ENCODE peak calls at places on chromosome 3, in six cellular contexts. M is activated CD4-positive, alpha-beta T cell treated with anti-CD3 and anti-CD28 coated beads for 36 hours; W is OCI-LY7; V is activated gamma-delta T cell treated with Interleukin-2 at 50 U/mL for 16 hours; Q is endothelial cell; R is mesendoderm. Z is an unnamed sample.

GRCh38 chr3:24156466-24156865 is 211.4 kb downstream of the NR1D2 start:
- DNase-seq in W (no peak), R (peak), M (peak), Q (no peak), V (no peak), Z (no peak)

GRCh38 chr3:63514678-63515077 is 137.8 kb upstream of the SNTN start:
- DNase-seq in V (no peak), R (no peak), M (no peak), W (no peak), Q (no peak), Z (no peak)

GRCh38 chr3:69649120-69649519 is 90.1 kb upstream of the MITF start:
- DNase-seq in Q (no peak), R (peak), V (no peak), M (no peak), W (no peak), Z (no peak)

GRCh38 chr3:4949659-4950058 is 29.6 kb upstream of the BHLHE40 start:
- DNase-seq in R (no peak), Q (no peak), W (no peak), M (no peak), V (no peak), Z (no peak)

GRCh38 chr3:23712656-23713559 is 92.8 kb upstream of the UBE2E1 start:
- DNase-seq in M (no peak), R (peak), Q (peak), W (no peak), V (no peak), Z (no peak)

GRCh38 chr3:17013571-17013970 is 128.8 kb downstream of the PLCL2 start:
- DNase-seq in Q (no peak), M (no peak), W (no peak), R (no peak), V (no peak), Z (no peak)

GRCh38 chr3:5194801-5195509 is 7.4 kb downstream of the EDEM1 start:
- DNase-seq in R (peak), W (peak), M (peak), V (peak), Q (no peak), Z (no peak)

GRCh38 chr3:129116482-129116946 is 5.1 kb downstream of the RAB43 start:
- DNase-seq in R (peak), W (peak), M (peak), V (no peak), Q (no peak), Z (no peak)

GRCh38 chr3:52934626-52935530 is 37.5 kb upstream of the STIMATE start:
- DNase-seq in V (peak), Q (peak), M (peak), R (peak), W (peak), Z (peak)

GRCh38 chr3:157769378-157769777 is 266.2 kb upstream of the VEPH1 start:
- DNase-seq in M (no peak), W (no peak), Q (no peak), V (no peak), R (peak), Z (no peak)

GRCh38 chr3:180633722-180634121 is 31.8 kb downstream of the TTC14 start:
- DNase-seq in V (no peak), M (no peak), W (no peak), R (peak), Q (peak), Z (no peak)

GRCh38 chr3:37056826-37057225 is 63.5 kb downstream of the MLH1 start:
- DNase-seq in R (no peak), V (no peak), W (no peak), Q (no peak), M (no peak), Z (no peak)

GRCh38 chr3:157310329-157311065 is 126.2 kb upstream of the PTX3 start:
- DNase-seq in M (no peak), R (peak), Q (no peak), V (no peak), W (no peak), Z (no peak)

GRCh38 chr3:69499899-69500316 is 114.0 kb upstream of the FRMD4B start:
- DNase-seq in V (no peak), R (no peak), Q (no peak), M (no peak), W (no peak), Z (no peak)

GRCh38 chr3:105118905-105119304 is 247.8 kb upstream of the ALCAM start:
- DNase-seq in V (no peak), R (no peak), W (no peak), Q (no peak), M (no peak), Z (no peak)

GRCh38 chr3:112043621-112044201 is 9.2 kb downstream of the TMPRSS7 start:
- DNase-seq in R (peak), V (peak), M (peak), Q (peak), W (peak), Z (peak)

GRCh38 chr3:72441284-72441994 is 406.8 kb downstream of the SHQ1 start:
- DNase-seq in W (no peak), V (no peak), R (no peak), M (no peak), Q (no peak), Z (no peak)

GRCh38 chr3:94173667-94174434 is 111.0 kb downstream of the NSUN3 start:
- DNase-seq in Q (no peak), R (no peak), M (no peak), V (no peak), W (no peak), Z (no peak)

GRCh38 chr3:69411331-69411730 is 25.4 kb upstream of the FRMD4B start:
- DNase-seq in Q (no peak), R (no peak), V (no peak), M (no peak), W (no peak), Z (no peak)

GRCh38 chr3:107987036-107987557 is 103.7 kb downstream of the CD47 start:
- DNase-seq in M (no peak), Q (no peak), R (no peak), W (no peak), V (no peak), Z (peak)

GRCh38 chr3:70829101-70829500 is 516.7 kb upstream of the MDFIC2 start:
- DNase-seq in M (no peak), Q (no peak), W (no peak), V (no peak), R (no peak), Z (no peak)

GRCh38 chr3:46893763-46894162 is 16.2 kb downstream of the PTH1R start:
- DNase-seq in M (no peak), R (no peak), W (no peak), Q (no peak), V (no peak), Z (no peak)

GRCh38 chr3:23811117-23811487 is 5.3 kb downstream of the UBE2E1 start:
- DNase-seq in W (no peak), R (peak), V (no peak), Q (no peak), M (no peak), Z (peak)

GRCh38 chr3:111999924-112000835 is 1.5 kb downstream of the TAGLN3 start:
- DNase-seq in W (no peak), R (no peak), V (no peak), Q (no peak), M (no peak), Z (no peak)

GRCh38 chr3:38560284-38560683 is 64.1 kb downstream of the EXOG start:
- DNase-seq in M (no peak), Q (no peak), W (no peak), R (no peak), V (no peak), Z (no peak)

GRCh38 chr3:52291508-52292181 is 4.0 kb downstream of the GLYCTK start:
- DNase-seq in V (peak), W (peak), Q (peak), M (peak), R (no peak), Z (no peak)

GRCh38 chr3:13884851-13885703 is 5.2 kb upstream of the WNT7A start:
- DNase-seq in M (peak), V (peak), Q (peak), R (peak), W (peak), Z (peak)

GRCh38 chr3:52120576-52121458 is 33.4 kb downstream of the POC1A start:
- DNase-seq in Q (no peak), W (no peak), V (no peak), M (no peak), R (no peak), Z (no peak)

GRCh38 chr3:183265713-183266417 is 12.8 kb downstream of the B3GNT5 start:
- DNase-seq in V (peak), W (no peak), M (peak), Q (no peak), R (no peak), Z (no peak)

GRCh38 chr3:159803444-159803843 is 185.2 kb upstream of the IL12A start:
- DNase-seq in Q (no peak), W (no peak), V (no peak), M (no peak), R (no peak), Z (no peak)

GRCh38 chr3:115113367-115113766 is 33.7 kb downstream of the ZBTB20 start:
- DNase-seq in Q (no peak), M (no peak), V (no peak), R (no peak), W (no peak), Z (no peak)

Z was measured in HuH-7.5.